ENCODE peak calls at places on chromosome 11, in four cellular contexts. M is pancreas, G is endothelial cell of umbilical vein, Y is MM.1S. X is an unnamed sample. For H3K27me3, the result is how much of the 10 kb centered on the place peaks cover.

GRCh38 chr11:65452806-65453490 is 30.4 kb downstream of the NEAT1 start:
- DNase-seq in M (no peak), G (no peak), Y (no peak), X (no peak)

GRCh38 chr11:104163100-104164027 is 583 bp downstream of the PDGFD start:
- DNase-seq in M (no peak), G (peak), Y (no peak), X (no peak)

GRCh38 chr11:92829121-92829520 is 140.3 kb upstream of the MTNR1B start:
- DNase-seq in M (no peak), G (no peak), Y (no peak), X (no peak)

GRCh38 chr11:130179396-130180306 is 20.1 kb downstream of the ST14 start:
- DNase-seq in M (peak), G (no peak), Y (peak), X (no peak)

GRCh38 chr11:41784513-41785335 is 325.3 kb upstream of the LRRC4C start:
- DNase-seq in M (no peak), G (no peak), Y (no peak), X (no peak)

GRCh38 chr11:104995001-104995408 is 26.6 kb upstream of the CASP4 start:
- DNase-seq in M (no peak), G (no peak), Y (no peak), X (no peak)

GRCh38 chr11:3604169-3604568 is 37.6 kb downstream of the ART5 start:
- DNase-seq in M (no peak), G (no peak), Y (no peak), X (no peak)

GRCh38 chr11:103892603-103893002 is 143.8 kb upstream of the DDI1 start:
- DNase-seq in M (no peak), G (no peak), Y (no peak), X (no peak)

GRCh38 chr11:91296628-91297027 is 928.0 kb upstream of the FAT3 start:
- DNase-seq in M (no peak), G (no peak), Y (no peak), X (no peak)

GRCh38 chr11:26905368-26905767 is 88.5 kb upstream of the FIBIN start:
- DNase-seq in M (no peak), G (no peak), Y (no peak), X (no peak)

GRCh38 chr11:130037881-130038601 is 31.7 kb upstream of the APLP2 start:
- DNase-seq in M (no peak), G (peak), Y (no peak), X (no peak)

GRCh38 chr11:69650081-69650831 is 9.3 kb downstream of the CCND1 start:
- DNase-seq in M (no peak), G (no peak), Y (no peak), X (no peak)

GRCh38 chr11:67001332-67001731 is 21.6 kb upstream of the SYT12 start:
- DNase-seq in M (no peak), G (no peak), Y (no peak), X (no peak)

GRCh38 chr11:47786373-47786772 is 19.2 kb upstream of the FNBP4 start:
- DNase-seq in M (no peak), G (no peak), Y (no peak), X (no peak)

GRCh38 chr11:126048198-126048597 is 14.5 kb downstream of the CDON start:
- DNase-seq in M (no peak), G (peak), Y (no peak), X (no peak)

GRCh38 chr11:5624489-5625278 is at the start of gene TRIM34:
- DNase-seq in M (peak), G (peak), Y (peak), X (peak)

GRCh38 chr11:5618807-5619206 is 6.0 kb upstream of the TRIM34 start:
- DNase-seq in M (no peak), G (peak), Y (no peak), X (no peak)

GRCh38 chr11:5622802-5623201 is 2.0 kb upstream of the TRIM34 start:
- DNase-seq in M (no peak), G (no peak), Y (no peak), X (no peak)

GRCh38 chr11:5621580-5621979 is 3.2 kb upstream of the TRIM34 start:
- DNase-seq in M (no peak), G (no peak), Y (no peak), X (no peak)

DNA sequence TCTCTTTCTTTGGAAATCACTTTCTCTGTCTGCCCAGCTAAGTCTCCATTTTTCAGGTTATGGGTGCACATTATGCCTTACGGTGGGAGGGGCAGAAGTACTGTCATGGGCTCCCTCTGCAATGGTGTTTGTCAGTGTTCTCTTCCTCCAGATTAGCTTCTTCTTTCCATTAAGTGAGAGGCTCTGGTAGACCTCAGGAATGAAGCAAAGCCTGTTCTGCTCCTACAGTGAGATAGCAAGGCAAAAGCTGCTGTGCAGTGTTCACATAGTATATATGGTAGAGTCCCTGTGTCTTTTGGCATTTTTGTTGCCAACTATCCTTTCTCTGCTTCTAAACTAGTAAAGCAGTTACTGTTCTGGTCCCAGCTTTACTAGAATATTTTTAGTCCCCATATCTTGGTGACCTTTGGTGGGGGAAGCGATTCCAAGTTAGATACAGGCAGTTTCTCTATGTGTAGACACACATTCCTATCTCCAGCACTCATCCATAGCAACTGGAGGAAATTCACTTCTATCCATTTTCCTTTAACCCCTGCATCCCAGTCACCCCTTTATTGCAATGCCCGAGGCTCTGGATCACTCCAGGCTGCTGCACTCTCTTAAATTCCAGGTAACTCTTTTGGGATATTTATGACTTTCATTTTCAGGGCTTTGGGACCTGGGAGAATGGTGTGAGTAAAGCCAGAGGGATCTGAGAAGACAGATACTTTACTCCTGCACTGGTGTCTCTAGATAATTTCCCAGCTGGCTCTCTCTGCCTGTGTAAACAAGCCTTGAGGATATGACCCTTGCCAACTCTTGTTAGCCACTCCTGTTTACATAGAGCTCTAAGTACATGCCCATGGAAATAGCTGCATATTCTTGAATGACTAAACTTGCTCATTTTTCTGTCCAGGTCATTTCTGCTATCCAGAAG is 3.9 kb upstream of the TRIM34 start:
- DNase-seq in M (no peak), G (peak), Y (no peak), X (no peak)
- H3K4me3 ChIP-seq in M (no peak), G (no peak), Y (no peak), X (no peak)

GRCh38 chr11:45157247-45158209 is 11.1 kb downstream of the PRDM11 start:
- DNase-seq in M (no peak), G (no peak), Y (no peak), X (no peak)
- TF ChIP-seq CTCF in M (no peak), G (no peak), Y (no peak), X (no peak)

DNA sequence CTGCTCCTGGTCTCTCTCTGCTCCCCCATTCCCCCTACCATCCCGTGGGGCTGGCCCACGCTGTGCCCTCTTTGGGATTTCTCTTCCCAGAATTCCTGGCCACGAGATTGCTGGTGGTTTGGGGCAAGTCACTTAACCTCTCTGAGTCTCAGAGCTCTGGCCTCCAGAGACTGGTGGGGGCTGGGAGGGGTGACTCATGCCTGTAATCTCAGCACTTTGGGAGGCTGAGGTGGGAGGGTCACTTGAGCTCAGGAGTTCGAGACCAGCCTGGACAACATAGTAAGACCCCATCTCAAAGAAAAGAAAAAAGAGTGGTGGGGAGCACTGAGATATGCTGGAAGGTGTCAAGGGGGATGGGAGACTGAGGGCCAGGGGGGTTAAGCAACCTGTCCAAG is 18.3 kb downstream of the OTUB1 start:
- DNase-seq in M (no peak), G (no peak), Y (no peak), X (no peak)
- H3K27me3 ChIP-seq in M (under half), G (under half), Y (under half), X (under half)

GRCh38 chr11:46216765-46217089 is 60.7 kb upstream of the CREB3L1 start:
- DNase-seq in M (no peak), G (no peak), Y (no peak), X (no peak)
- H3K4me3 ChIP-seq in M (peak), G (no peak), Y (no peak), X (no peak)

DNA sequence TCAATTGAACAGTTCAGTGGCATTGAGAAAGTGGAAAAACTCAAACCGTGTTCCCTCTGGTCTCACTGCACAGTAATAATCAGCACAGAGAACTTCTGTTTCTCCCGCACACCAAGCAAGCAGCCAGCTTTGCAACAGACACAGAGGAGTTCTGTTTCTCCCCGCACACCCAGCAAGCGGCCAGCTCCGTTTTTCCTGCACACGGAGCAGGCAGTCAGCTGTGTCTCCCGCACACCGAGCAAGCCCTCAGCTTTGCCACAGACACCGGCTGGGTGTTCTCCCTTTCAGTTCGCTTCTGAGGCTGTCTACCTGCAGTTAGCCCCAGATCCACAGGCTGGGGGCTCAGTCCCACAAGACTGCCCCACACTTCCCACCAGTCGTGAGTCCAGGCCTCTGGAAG is 9.9 kb upstream of the TALDO1 start:
- DNase-seq in M (no peak), G (no peak), Y (no peak), X (no peak)
- TF ChIP-seq CTCF in M (no peak), G (no peak), Y (no peak), X (no peak)

GRCh38 chr11:20277014-20277413 is 86.5 kb upstream of the HTATIP2 start:
- DNase-seq in M (peak), G (no peak), Y (no peak), X (no peak)
- H3K27me3 ChIP-seq in M (under half), G (under half), Y (under half), X (under half)